ENCODE peak calls at places on chromosome 18, in nine cellular contexts. L is neural crest cell; P is NCI-H510A treated with DMSO at 0.1 percent for 48 hours; O is HEK293T; E is cardiac muscle cell; R is naive thymus-derived CD8-positive, alpha-beta T cell; V is pancreas; I is effector CD4-positive, alpha-beta T cell; A is effector memory CD4-positive, alpha-beta T cell. U is an unnamed sample.

GRCh38 chr18:2083691-2084090 is 487.6 kb downstream of the METTL4 start:
- DNase-seq in R (no peak), V (no peak), P (no peak), L (no peak), O (no peak), A (no peak), I (no peak), E (no peak), U (no peak)

GRCh38 chr18:62942578-62942977 is 227.2 kb downstream of the PHLPP1 start:
- DNase-seq in E (no peak), A (no peak), L (no peak), R (no peak), P (no peak), V (no peak), I (no peak), O (no peak), U (no peak)

GRCh38 chr18:41553716-41554115 is 401.3 kb upstream of the PIK3C3 start:
- DNase-seq in A (no peak), E (peak), P (no peak), I (no peak), O (no peak), R (no peak), V (no peak), L (no peak), U (no peak)

GRCh38 chr18:37588289-37588688 is 22.7 kb upstream of the CELF4 start:
- DNase-seq in R (no peak), V (no peak), E (no peak), P (no peak), O (no peak), I (no peak), L (no peak), A (no peak), U (no peak)

GRCh38 chr18:63848159-63848558 is 39.3 kb upstream of the SERPINB2 start:
- DNase-seq in A (no peak), V (no peak), L (peak), E (peak), I (no peak), O (peak), R (no peak), P (peak), U (no peak)

GRCh38 chr18:40159141-40160017 is 1795.7 kb upstream of the PIK3C3 start:
- DNase-seq in V (no peak), R (no peak), O (peak), L (no peak), E (peak), I (no peak), A (no peak), P (peak), U (no peak)

GRCh38 chr18:27057459-27058302 is 127.4 kb downstream of the CHST9 start:
- DNase-seq in E (no peak), V (no peak), R (no peak), I (no peak), L (no peak), A (no peak), P (peak), O (no peak), U (no peak)

GRCh38 chr18:9596257-9596656 is 18.1 kb downstream of the PPP4R1 start:
- DNase-seq in E (peak), R (no peak), V (no peak), A (no peak), I (no peak), O (no peak), P (no peak), L (no peak), U (no peak)

GRCh38 chr18:69957071-69957620 is 9.5 kb upstream of the CD226 start:
- DNase-seq in V (no peak), A (no peak), L (no peak), R (no peak), E (no peak), I (no peak), O (no peak), P (no peak), U (no peak)

GRCh38 chr18:54957987-54958386 is 1.3 kb downstream of the CCDC68 start:
- DNase-seq in O (no peak), A (no peak), P (no peak), I (no peak), L (no peak), R (no peak), V (no peak), E (peak), U (no peak)

GRCh38 chr18:5462227-5462626 is 81.6 kb downstream of the EPB41L3 start:
- DNase-seq in E (no peak), I (no peak), O (no peak), V (no peak), P (no peak), R (no peak), A (no peak), L (no peak), U (no peak)

GRCh38 chr18:3052411-3052758 is 39.4 kb upstream of the LPIN2 start:
- DNase-seq in P (no peak), E (no peak), L (no peak), A (no peak), V (no peak), O (no peak), I (no peak), R (no peak), U (no peak)

GRCh38 chr18:13136056-13136688 is 82.4 kb upstream of the LDLRAD4 start:
- DNase-seq in P (no peak), O (no peak), R (peak), E (no peak), L (no peak), A (peak), I (peak), V (no peak), U (no peak)

GRCh38 chr18:26511339-26512071 is 36.8 kb downstream of the KCTD1 start:
- DNase-seq in R (no peak), V (no peak), L (no peak), A (no peak), O (peak), E (no peak), P (peak), I (no peak), U (no peak)

GRCh38 chr18:49135871-49136270 is 185.1 kb upstream of the SMAD7 start:
- DNase-seq in L (no peak), O (no peak), A (no peak), I (no peak), E (peak), V (peak), P (no peak), R (no peak), U (no peak)

GRCh38 chr18:56001576-56001975 is 413.6 kb upstream of the TCF4 start:
- DNase-seq in R (no peak), I (no peak), L (no peak), P (no peak), V (no peak), O (no peak), A (no peak), E (peak), U (no peak)

GRCh38 chr18:59696311-59697235 is 650 bp downstream of the CCBE1 start:
- DNase-seq in O (peak), V (no peak), E (peak), R (no peak), I (no peak), L (peak), A (no peak), P (peak), U (no peak)

GRCh38 chr18:8960740-8961657 is 141.5 kb upstream of the NDUFV2 start:
- DNase-seq in I (no peak), V (no peak), O (no peak), P (no peak), R (no peak), L (no peak), A (no peak), E (peak), U (no peak)

GRCh38 chr18:44507729-44508325 is 172.9 kb upstream of the SETBP1 start:
- DNase-seq in I (no peak), E (peak), V (no peak), P (no peak), L (no peak), R (no peak), O (no peak), A (no peak), U (no peak)

GRCh38 chr18:11849845-11850747 is 1.1 kb upstream of the CHMP1B start:
- DNase-seq in E (peak), I (peak), V (peak), A (peak), L (no peak), R (peak), P (peak), O (peak), U (peak)

GRCh38 chr18:67310826-67311225 is 205.7 kb downstream of the DSEL start:
- DNase-seq in I (no peak), R (no peak), O (no peak), L (no peak), V (no peak), E (peak), A (no peak), P (no peak), U (no peak)

GRCh38 chr18:50578651-50579050 is 18.8 kb downstream of the MAPK4 start:
- DNase-seq in A (no peak), L (no peak), V (no peak), I (no peak), O (no peak), E (no peak), P (no peak), R (no peak), U (no peak)

GRCh38 chr18:73741946-73742345 is 405.7 kb downstream of the FBXO15 start:
- DNase-seq in I (no peak), R (no peak), L (no peak), O (no peak), P (no peak), V (no peak), E (peak), A (no peak), U (no peak)

GRCh38 chr18:39724652-39725051 is 2159.1 kb upstream of the CELF4 start:
- DNase-seq in A (no peak), L (no peak), O (no peak), R (no peak), E (peak), P (no peak), V (no peak), I (no peak), U (no peak)

GRCh38 chr18:80046961-80047541 is 12.8 kb downstream of the RBFA start:
- DNase-seq in V (no peak), I (no peak), E (no peak), A (no peak), R (no peak), P (no peak), O (no peak), L (no peak), U (no peak)

GRCh38 chr18:3761266-3761665 is 311.3 kb downstream of the TGIF1 start:
- DNase-seq in V (no peak), A (no peak), O (no peak), R (no peak), L (no peak), P (no peak), I (no peak), E (no peak), U (no peak)

GRCh38 chr18:79554945-79555645 is 124.5 kb upstream of the CTDP1 start:
- DNase-seq in P (no peak), A (no peak), I (no peak), R (no peak), O (no peak), E (no peak), V (no peak), L (no peak), U (no peak)

GRCh38 chr18:39840406-39840805 is 2114.6 kb upstream of the PIK3C3 start:
- DNase-seq in L (no peak), V (no peak), R (no peak), P (no peak), A (no peak), E (peak), O (no peak), I (no peak), U (no peak)

GRCh38 chr18:31679133-31679731 is 5.1 kb downstream of the B4GALT6 start:
- DNase-seq in R (no peak), I (no peak), A (no peak), L (no peak), V (no peak), P (no peak), E (peak), O (no peak), U (no peak)

GRCh38 chr18:59049726-59050660 is 89.7 kb upstream of the SEC11C start:
- DNase-seq in P (no peak), A (no peak), E (no peak), L (no peak), I (no peak), V (no peak), R (no peak), O (no peak), U (peak)

GRCh38 chr18:12750076-12750707 is 47.4 kb downstream of the PSMG2 start:
- DNase-seq in L (no peak), A (no peak), O (no peak), I (no peak), E (no peak), V (no peak), P (no peak), R (no peak), U (no peak)

GRCh38 chr18:50091495-50092249 is 103.3 kb downstream of the MYO5B start:
- DNase-seq in R (no peak), E (no peak), O (no peak), V (peak), A (no peak), P (no peak), L (no peak), I (no peak), U (no peak)

GRCh38 chr18:51498085-51498855 is 300.8 kb upstream of the MEX3C start:
- DNase-seq in O (no peak), A (no peak), E (no peak), V (no peak), P (no peak), L (no peak), I (no peak), R (no peak), U (no peak)

GRCh38 chr18:14935210-14935609 is 187.2 kb downstream of the ANKRD30B start:
- DNase-seq in P (no peak), V (no peak), L (no peak), I (no peak), A (no peak), O (no peak), E (no peak), R (no peak), U (no peak)

GRCh38 chr18:74069178-74070050 is 78.2 kb downstream of the FBXO15 start:
- DNase-seq in I (no peak), V (no peak), O (no peak), L (no peak), A (no peak), E (peak), P (no peak), R (no peak), U (no peak)

GRCh38 chr18:79506191-79507075 is 110.7 kb downstream of the NFATC1 start:
- DNase-seq in V (no peak), E (peak), L (no peak), I (no peak), A (no peak), R (no peak), O (no peak), P (no peak), U (no peak)

GRCh38 chr18:9147440-9148238 is 11.1 kb downstream of the ANKRD12 start:
- DNase-seq in L (no peak), I (peak), E (peak), A (no peak), O (peak), V (peak), R (no peak), P (peak), U (no peak)

GRCh38 chr18:7221424-7222155 is 9.3 kb upstream of the LRRC30 start:
- DNase-seq in I (no peak), E (peak), O (peak), V (peak), R (no peak), P (peak), L (peak), A (no peak), U (no peak)

GRCh38 chr18:9782073-9782857 is 74.2 kb downstream of the RAB31 start:
- DNase-seq in L (no peak), E (peak), R (no peak), P (no peak), A (no peak), V (no peak), I (no peak), O (no peak), U (no peak)